ENCODE peak calls at places on chromosomes 16 and 17, in eight cellular contexts. N is aorta, A is Peyer's patch, O is IMR-90, H is small intestine, E is heart left ventricle, W is mammary epithelial cell, F is uterus. R is an unnamed sample. For H3K4me1, the result is how much of the 10 kb centered on the place peaks cover.

GRCh38 chr17:16446338-16446983 is 31.1 kb downstream of the TRPV2 start:
- DNase-seq in H (no peak), O (no peak), E (no peak), A (no peak), N (no peak), W (no peak), F (no peak), R (no peak)

GRCh38 chr17:42055496-42055895 is 5.1 kb upstream of the C17orf113 start:
- DNase-seq in N (no peak), O (peak), F (no peak), W (no peak), H (no peak), E (no peak), A (no peak), R (no peak)

GRCh38 chr17:19867094-19867653 is 562 bp downstream of the ULK2 start:
- DNase-seq in N (peak), A (peak), E (peak), W (peak), F (peak), H (peak), O (peak), R (no peak)

GRCh38 chr17:68006797-68007196 is 10.5 kb upstream of the C17orf58 start:
- DNase-seq in N (no peak), O (no peak), H (no peak), F (no peak), W (no peak), E (no peak), A (no peak), R (no peak)

GRCh38 chr17:42878123-42878880 is 22.3 kb upstream of the G6PC1 start:
- DNase-seq in W (no peak), N (no peak), E (no peak), H (peak), F (no peak), A (no peak), O (no peak), R (no peak)

GRCh38 chr16:79628501-79628975 is 28.0 kb upstream of the MAF start:
- DNase-seq in W (peak), H (no peak), E (no peak), A (no peak), N (no peak), O (peak), F (no peak), R (no peak)

GRCh38 chr16:28845173-28846079 is 722 bp downstream of the TUFM start:
- DNase-seq in E (no peak), W (peak), F (no peak), A (no peak), O (peak), N (peak), H (peak), R (no peak)

GRCh38 chr16:81397879-81398516 is 46.6 kb upstream of the CMIP start:
- DNase-seq in F (no peak), E (no peak), W (no peak), H (no peak), N (peak), O (no peak), A (no peak), R (no peak)

GRCh38 chr16:88920618-88921602 is 54.5 kb upstream of the PABPN1L start:
- DNase-seq in H (no peak), A (peak), N (no peak), E (peak), F (peak), O (peak), W (no peak), R (no peak)

GRCh38 chr17:49849711-49850610 is 2.1 kb upstream of the TAC4 start:
- DNase-seq in E (peak), N (peak), A (no peak), F (no peak), W (no peak), H (no peak), O (no peak), R (no peak)

GRCh38 chr17:44820631-44821196 is 9.4 kb downstream of the GJC1 start:
- DNase-seq in N (no peak), H (no peak), F (no peak), E (no peak), A (no peak), O (peak), W (peak), R (no peak)

GRCh38 chr16:2472885-2473284 is 1.8 kb downstream of the NTN3 start:
- DNase-seq in E (peak), A (no peak), H (no peak), F (no peak), O (no peak), W (no peak), N (no peak), R (no peak)

GRCh38 chr16:30750876-30751465 is 2.7 kb downstream of the PHKG2 start:
- DNase-seq in E (no peak), H (no peak), W (no peak), N (no peak), O (no peak), F (no peak), A (no peak), R (no peak)

DNA sequence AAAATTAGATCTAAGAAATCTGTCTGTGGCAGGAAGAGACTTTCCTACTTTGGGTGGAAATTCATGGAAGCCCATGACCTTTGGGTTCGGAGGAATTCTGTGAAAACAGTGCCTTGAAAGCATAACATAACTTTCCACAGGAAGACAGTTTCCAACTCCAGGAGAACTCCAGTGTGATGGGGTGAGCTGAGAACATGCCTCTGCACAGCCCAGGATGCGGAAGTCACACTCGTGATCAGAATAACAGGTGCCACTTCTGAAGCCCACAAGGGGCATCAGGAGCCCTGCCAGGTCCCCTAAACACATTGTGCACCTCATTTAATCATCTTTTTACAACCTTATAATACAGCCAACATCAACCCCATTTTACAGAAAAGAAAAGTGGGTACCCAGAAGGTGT is 9.7 kb downstream of the TVP23A start:
- DNase-seq in N (no peak), F (no peak), E (no peak), H (no peak), W (no peak), O (no peak), A (no peak), R (no peak)
- H3K4me1 ChIP-seq in N (under half), F (under half), E (under half), H (under half), W (under half), O (under half), A (under half), R (under half)

GRCh38 chr17:2457913-2458312 is 53.8 kb downstream of the METTL16 start:
- DNase-seq in O (no peak), W (no peak), A (no peak), N (no peak), H (no peak), E (no peak), F (no peak), R (no peak)
- H3K27ac ChIP-seq in O (no peak), W (no peak), A (no peak), N (no peak), H (no peak), E (no peak), F (peak), R (peak)

DNA sequence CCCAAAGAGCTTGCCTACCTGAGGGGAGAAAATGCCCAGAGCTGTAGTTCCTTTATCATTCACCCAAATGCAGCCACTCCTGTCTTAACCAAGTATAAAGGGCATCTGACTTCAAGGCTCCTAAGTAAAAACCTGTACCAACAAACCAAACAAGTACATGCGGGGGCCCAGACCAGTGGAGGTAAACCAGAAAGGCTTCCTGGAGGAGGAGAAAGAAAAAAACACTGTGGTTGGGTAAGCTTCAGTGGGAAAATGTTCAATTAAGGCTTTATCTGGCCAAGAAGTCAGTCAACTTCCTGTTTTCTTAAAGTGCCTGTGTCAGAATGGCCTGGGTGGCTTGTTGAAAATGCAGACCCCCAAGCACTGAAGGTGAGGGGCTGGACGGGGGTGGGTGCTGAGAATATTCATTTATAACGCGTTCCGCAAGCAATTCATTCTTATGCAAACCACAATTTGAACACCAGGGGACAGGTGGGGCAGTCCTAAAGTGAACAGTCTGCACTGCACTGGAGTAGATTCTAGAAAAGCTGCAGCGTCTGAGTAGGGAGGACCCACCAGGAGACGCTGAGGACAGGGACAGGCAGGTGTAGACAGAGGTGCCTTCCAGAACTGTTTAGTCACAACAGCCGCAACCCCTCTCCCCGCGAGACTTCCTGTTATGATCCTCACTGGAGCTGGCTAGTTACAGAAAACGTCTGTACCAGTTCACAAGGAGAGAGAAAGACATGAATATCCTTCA is 467.1 kb downstream of the SOX9 start:
- DNase-seq in E (no peak), N (no peak), O (peak), W (peak), A (no peak), H (peak), F (no peak), R (no peak)
- H3K4me3 ChIP-seq in E (no peak), N (no peak), O (no peak), W (peak), A (no peak), H (peak), F (no peak), R (peak)

GRCh38 chr17:11404431-11404830 is 163.4 kb downstream of the SHISA6 start:
- DNase-seq in W (no peak), H (no peak), A (no peak), F (no peak), N (no peak), E (no peak), O (no peak), R (no peak)
- H3K4me1 ChIP-seq in W (under half), H (under half), A (under half), F (under half), N (under half), E (under half), O (under half), R (under half)

R was measured in esophagus squamous epithelium.